ENCODE peak calls at places on chromosomes 13 and 19, in five cellular contexts. U, N, A, W and F are unnamed samples.

GRCh38 chr19:39001016-39001415 is 25.5 kb upstream of the FBXO17 start:
- DNase-seq in U (no peak), W (no peak), N (no peak), A (no peak), F (no peak)

GRCh38 chr19:2135474-2136402 is 15.6 kb downstream of the AP3D1 start:
- DNase-seq in A (no peak), W (no peak), U (no peak), N (no peak), F (no peak)

GRCh38 chr19:5345895-5346386 is 5.3 kb upstream of the PTPRS start:
- DNase-seq in U (no peak), A (no peak), W (peak), N (no peak), F (no peak)

GRCh38 chr19:11138659-11139526 is 16.7 kb downstream of the SPC24 start:
- DNase-seq in U (no peak), N (peak), A (no peak), W (peak), F (no peak)

GRCh38 chr19:40724848-40725247 is 7.9 kb downstream of the ITPKC start:
- DNase-seq in N (no peak), W (no peak), A (no peak), U (no peak), F (no peak)

GRCh38 chr13:113178070-113178895 is 19.8 kb downstream of the PROZ start:
- DNase-seq in A (no peak), W (peak), U (no peak), N (no peak), F (no peak)

GRCh38 chr13:50171585-50172282 is 156.5 kb downstream of the KCNRG start:
- DNase-seq in A (no peak), U (no peak), N (no peak), W (no peak), F (no peak)

GRCh38 chr13:75836441-75836840 is 200.3 kb downstream of the LMO7 start:
- DNase-seq in N (no peak), W (no peak), U (no peak), A (no peak), F (no peak)

GRCh38 chr13:79459906-79460305 is 21.0 kb upstream of the NDFIP2 start:
- DNase-seq in A (no peak), U (no peak), N (no peak), W (no peak), F (no peak)

GRCh38 chr19:35073516-35073915 is 32.0 kb downstream of the HPN start:
- DNase-seq in N (no peak), W (no peak), U (no peak), A (no peak), F (no peak)

GRCh38 chr13:100630564-100630963 is 42.0 kb upstream of the GGACT start:
- DNase-seq in N (no peak), A (no peak), U (no peak), W (no peak), F (no peak)

GRCh38 chr13:110014719-110015118 is 228.3 kb upstream of the IRS2 start:
- DNase-seq in N (no peak), W (no peak), A (no peak), U (no peak), F (no peak)

GRCh38 chr13:34153428-34154180 is 335.7 kb downstream of the RFC3 start:
- DNase-seq in A (no peak), N (no peak), U (no peak), W (no peak), F (no peak)